ENCODE peak calls at places on chromosomes 11 and 22, in six cellular contexts. One of them, this sample, is unnamed.

GRCh38 chr11:110077866-110078325 is 15.3 kb upstream of the ZC3H12C start:
- DNase-seq in K562: no peak
- DNase-seq in HepG2: peak; percentile 13
- DNase-seq in H1: no peak
- DNase-seq in A549: no peak
- DNase-seq in GM12878: peak; percentile 86
- DNase-seq in this sample: no peak

GRCh38 chr11:15258433-15259350 is 144.0 kb downstream of the INSC start:
- DNase-seq in HepG2: peak; percentile 62
- DNase-seq in A549: peak; percentile 38
- DNase-seq in GM12878: no peak
- DNase-seq in K562: no peak
- DNase-seq in H1: no peak
- DNase-seq in this sample: no peak

GRCh38 chr22:26479043-26479791 is 4.4 kb downstream of the HPS4 start:
- DNase-seq in H1: no peak
- DNase-seq in A549: no peak
- DNase-seq in GM12878: no peak
- DNase-seq in HepG2: peak; percentile 31
- DNase-seq in K562: no peak
- DNase-seq in this sample: no peak

GRCh38 chr11:57407010-57407409 is 16.6 kb upstream of the PRG2 start:
- DNase-seq in GM12878: no peak
- DNase-seq in A549: no peak
- DNase-seq in HepG2: no peak
- DNase-seq in K562: no peak
- DNase-seq in H1: no peak
- DNase-seq in this sample: no peak

GRCh38 chr11:46367244-46367915 is 14.1 kb upstream of the MDK start:
- DNase-seq in K562: peak; percentile 57
- DNase-seq in H1: no peak
- DNase-seq in A549: no peak
- DNase-seq in GM12878: no peak
- DNase-seq in HepG2: peak; percentile 25
- DNase-seq in this sample: peak; percentile 87

GRCh38 chr11:115476463-115477286 is 27.5 kb downstream of the CADM1 start:
- DNase-seq in A549: no peak
- DNase-seq in K562: no peak
- DNase-seq in GM12878: no peak
- DNase-seq in H1: no peak
- DNase-seq in HepG2: no peak
- DNase-seq in this sample: no peak

GRCh38 chr11:78371221-78371899 is 46.3 kb downstream of the GAB2 start:
- DNase-seq in GM12878: no peak
- DNase-seq in HepG2: no peak
- DNase-seq in K562: no peak
- DNase-seq in A549: no peak
- DNase-seq in H1: no peak
- DNase-seq in this sample: no peak

GRCh38 chr11:114604886-114605285 is 9.3 kb upstream of the NXPE4 start:
- DNase-seq in GM12878: no peak
- DNase-seq in A549: no peak
- DNase-seq in K562: no peak
- DNase-seq in HepG2: no peak
- DNase-seq in H1: no peak
- DNase-seq in this sample: no peak

GRCh38 chr22:39152024-39152510 is 413 bp downstream of the CBX7 start:
- DNase-seq in GM12878: no peak
- DNase-seq in A549: no peak
- DNase-seq in H1: no peak
- DNase-seq in K562: no peak
- DNase-seq in HepG2: no peak
- DNase-seq in this sample: no peak

GRCh38 chr11:78560826-78561484 is 13.7 kb downstream of the NARS2 start:
- DNase-seq in K562: no peak
- DNase-seq in GM12878: no peak
- DNase-seq in A549: no peak
- DNase-seq in H1: no peak
- DNase-seq in HepG2: peak; percentile 71
- DNase-seq in this sample: no peak

GRCh38 chr11:3840289-3840869 is 380 bp downstream of the RHOG start:
- DNase-seq in GM12878: no peak
- DNase-seq in H1: no peak
- DNase-seq in HepG2: no peak
- DNase-seq in A549: no peak
- DNase-seq in K562: no peak
- DNase-seq in this sample: peak; percentile 60

GRCh38 chr11:44361883-44362282 is 51.9 kb upstream of the ALX4 start:
- DNase-seq in K562: no peak
- DNase-seq in GM12878: no peak
- DNase-seq in HepG2: no peak
- DNase-seq in H1: no peak
- DNase-seq in A549: no peak
- DNase-seq in this sample: no peak

GRCh38 chr22:17872491-17872890 is 98.2 kb upstream of the BID start:
- DNase-seq in A549: no peak
- DNase-seq in HepG2: no peak
- DNase-seq in H1: no peak
- DNase-seq in K562: peak; percentile 46
- DNase-seq in GM12878: no peak
- DNase-seq in this sample: no peak

GRCh38 chr11:67999201-67999629 is 4.7 kb downstream of the UNC93B1 start:
- DNase-seq in HepG2: no peak
- DNase-seq in K562: no peak
- DNase-seq in H1: no peak
- DNase-seq in GM12878: no peak
- DNase-seq in A549: no peak
- DNase-seq in this sample: peak; percentile 2
- TF ChIP-seq CHD2 in HepG2: no peak
- TF ChIP-seq CHD2 in K562: no peak
- TF ChIP-seq CHD2 in H1: no peak
- TF ChIP-seq CHD2 in GM12878: no peak
- TF ChIP-seq CHD2 in A549: no peak
- TF ChIP-seq CHD2 in this sample: no peak

GRCh38 chr22:19974233-19974861 is 32.7 kb upstream of the TXNRD2 start:
- DNase-seq in GM12878: no peak
- DNase-seq in HepG2: peak; percentile 75
- DNase-seq in H1: peak; percentile 86
- DNase-seq in A549: peak; percentile 57
- DNase-seq in K562: peak; percentile 98
- DNase-seq in this sample: peak; percentile 91
- TF ChIP-seq CHD2 in GM12878: no peak
- TF ChIP-seq CHD2 in HepG2: no peak
- TF ChIP-seq CHD2 in H1: no peak
- TF ChIP-seq CHD2 in A549: no peak
- TF ChIP-seq CHD2 in K562: peak; percentile 21
- TF ChIP-seq CHD2 in this sample: peak; percentile 18

DNA sequence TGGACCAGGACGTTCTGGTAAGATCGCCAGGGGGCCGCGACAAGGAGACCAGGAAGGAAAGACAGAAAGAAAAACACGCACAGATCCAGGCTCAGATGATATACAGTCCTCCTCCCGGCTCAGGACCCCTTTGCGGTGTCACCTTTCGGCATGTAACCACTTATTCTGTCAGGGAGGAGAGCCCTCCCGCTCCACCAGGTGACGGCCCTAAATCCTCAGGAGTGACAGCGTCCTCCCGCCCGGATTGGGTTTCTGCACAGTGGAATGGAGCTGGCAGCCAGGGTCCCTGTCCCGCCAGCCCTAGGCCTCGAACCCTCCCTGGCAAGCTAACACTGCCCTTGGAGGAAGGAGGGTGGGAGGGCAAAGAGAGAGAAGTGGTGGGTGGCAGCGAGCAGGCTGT is 24.3 kb upstream of the KCNQ1OT1 start:
- DNase-seq in A549: no peak
- DNase-seq in GM12878: no peak
- DNase-seq in H1: no peak
- DNase-seq in HepG2: no peak
- DNase-seq in K562: no peak
- DNase-seq in this sample: no peak
- TF ChIP-seq CHD2 in A549: no peak
- TF ChIP-seq CHD2 in GM12878: no peak
- TF ChIP-seq CHD2 in H1: no peak
- TF ChIP-seq CHD2 in HepG2: no peak
- TF ChIP-seq CHD2 in K562: no peak
- TF ChIP-seq CHD2 in this sample: no peak

GRCh38 chr11:69217276-69218105 is 61.8 kb downstream of the SMIM38 start:
- DNase-seq in A549: no peak
- DNase-seq in GM12878: no peak
- DNase-seq in HepG2: no peak
- DNase-seq in H1: no peak
- DNase-seq in K562: no peak
- DNase-seq in this sample: peak; percentile 64

GRCh38 chr11:69221086-69221485 is 65.4 kb downstream of the SMIM38 start:
- DNase-seq in HepG2: no peak
- DNase-seq in K562: no peak
- DNase-seq in GM12878: no peak
- DNase-seq in A549: no peak
- DNase-seq in H1: no peak
- DNase-seq in this sample: no peak

GRCh38 chr11:69218271-69218682 is 62.5 kb downstream of the SMIM38 start:
- DNase-seq in H1: no peak
- DNase-seq in K562: no peak
- DNase-seq in A549: no peak
- DNase-seq in GM12878: no peak
- DNase-seq in HepG2: no peak
- DNase-seq in this sample: no peak

GRCh38 chr11:69220581-69221051 is 64.9 kb downstream of the SMIM38 start:
- DNase-seq in GM12878: no peak
- DNase-seq in H1: no peak
- DNase-seq in HepG2: no peak
- DNase-seq in K562: no peak
- DNase-seq in A549: no peak
- DNase-seq in this sample: no peak

DNA sequence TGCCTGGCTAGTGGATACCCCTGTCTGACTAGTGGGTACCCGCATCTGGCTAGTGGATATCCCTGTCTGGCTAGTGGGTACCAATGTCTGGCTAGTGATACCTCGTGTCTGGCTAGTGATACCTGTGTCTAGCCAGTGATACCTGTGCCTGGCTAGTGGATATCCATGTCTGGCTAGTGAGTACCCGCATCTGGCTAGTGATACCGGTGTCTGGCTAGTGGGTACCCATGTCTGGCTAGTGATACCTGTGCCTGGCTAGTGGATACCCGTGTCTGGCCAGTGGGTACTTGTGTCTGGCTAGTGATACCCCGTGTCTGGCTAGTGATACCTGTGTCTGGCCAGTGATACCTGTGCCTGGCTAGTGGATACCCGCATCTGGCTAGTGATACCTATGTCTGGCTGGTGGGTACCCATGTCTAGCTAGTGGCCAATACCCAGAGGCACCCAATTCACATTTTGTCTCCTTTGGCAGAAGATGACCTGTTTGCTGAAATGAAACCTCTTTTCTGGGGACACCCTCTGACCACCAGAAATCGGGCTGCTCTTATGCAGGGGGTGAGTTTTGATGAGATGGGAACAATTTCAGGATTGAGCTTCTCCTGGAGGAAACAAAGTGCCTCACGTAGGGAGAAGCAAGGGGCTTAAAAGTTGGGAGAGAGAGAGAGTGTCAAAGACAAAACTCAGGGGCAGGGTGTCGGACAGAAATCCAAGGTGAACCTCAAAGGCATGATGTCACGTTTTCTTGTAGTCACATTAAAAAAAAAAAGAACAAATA is 63.4 kb downstream of the SMIM38 start:
- DNase-seq in H1: no peak
- DNase-seq in A549: no peak
- DNase-seq in GM12878: no peak
- DNase-seq in HepG2: no peak
- DNase-seq in K562: no peak
- DNase-seq in this sample: no peak
- TF ChIP-seq CHD2 in H1: no peak
- TF ChIP-seq CHD2 in A549: no peak
- TF ChIP-seq CHD2 in GM12878: no peak
- TF ChIP-seq CHD2 in HepG2: no peak
- TF ChIP-seq CHD2 in K562: no peak
- TF ChIP-seq CHD2 in this sample: no peak

GRCh38 chr22:49532831-49533802 is 294.6 kb downstream of the BRD1 start:
- DNase-seq in GM12878: no peak
- DNase-seq in H1: no peak
- DNase-seq in A549: no peak
- DNase-seq in HepG2: no peak
- DNase-seq in K562: no peak
- DNase-seq in this sample: no peak
- TF ChIP-seq CHD2 in GM12878: no peak
- TF ChIP-seq CHD2 in H1: no peak
- TF ChIP-seq CHD2 in A549: no peak
- TF ChIP-seq CHD2 in HepG2: no peak
- TF ChIP-seq CHD2 in K562: no peak
- TF ChIP-seq CHD2 in this sample: no peak

DNA sequence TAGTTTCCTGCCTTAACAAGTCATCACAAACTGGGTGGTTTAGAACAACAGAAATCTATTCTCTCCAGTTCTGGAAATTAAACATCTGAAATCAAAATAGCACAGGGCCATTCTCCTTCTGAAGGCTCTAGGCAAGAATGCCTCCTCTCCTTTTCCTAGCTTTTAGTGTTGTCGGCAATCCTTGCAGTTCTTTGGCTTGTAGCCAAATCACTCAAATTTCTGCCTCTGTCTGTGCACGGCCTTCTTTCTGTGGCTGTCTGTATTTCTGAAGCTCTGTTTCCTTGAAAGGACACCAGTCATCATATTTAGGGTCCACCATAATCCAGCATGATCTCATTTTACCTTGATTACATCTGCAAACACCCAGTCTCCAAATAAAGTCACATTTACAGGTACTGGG is 795.5 kb downstream of the METTL15 start:
- DNase-seq in HepG2: no peak
- DNase-seq in GM12878: no peak
- DNase-seq in A549: no peak
- DNase-seq in K562: no peak
- DNase-seq in H1: no peak
- DNase-seq in this sample: no peak
- TF ChIP-seq CHD2 in HepG2: no peak
- TF ChIP-seq CHD2 in GM12878: no peak
- TF ChIP-seq CHD2 in A549: no peak
- TF ChIP-seq CHD2 in K562: no peak
- TF ChIP-seq CHD2 in H1: no peak
- TF ChIP-seq CHD2 in this sample: no peak

DNA sequence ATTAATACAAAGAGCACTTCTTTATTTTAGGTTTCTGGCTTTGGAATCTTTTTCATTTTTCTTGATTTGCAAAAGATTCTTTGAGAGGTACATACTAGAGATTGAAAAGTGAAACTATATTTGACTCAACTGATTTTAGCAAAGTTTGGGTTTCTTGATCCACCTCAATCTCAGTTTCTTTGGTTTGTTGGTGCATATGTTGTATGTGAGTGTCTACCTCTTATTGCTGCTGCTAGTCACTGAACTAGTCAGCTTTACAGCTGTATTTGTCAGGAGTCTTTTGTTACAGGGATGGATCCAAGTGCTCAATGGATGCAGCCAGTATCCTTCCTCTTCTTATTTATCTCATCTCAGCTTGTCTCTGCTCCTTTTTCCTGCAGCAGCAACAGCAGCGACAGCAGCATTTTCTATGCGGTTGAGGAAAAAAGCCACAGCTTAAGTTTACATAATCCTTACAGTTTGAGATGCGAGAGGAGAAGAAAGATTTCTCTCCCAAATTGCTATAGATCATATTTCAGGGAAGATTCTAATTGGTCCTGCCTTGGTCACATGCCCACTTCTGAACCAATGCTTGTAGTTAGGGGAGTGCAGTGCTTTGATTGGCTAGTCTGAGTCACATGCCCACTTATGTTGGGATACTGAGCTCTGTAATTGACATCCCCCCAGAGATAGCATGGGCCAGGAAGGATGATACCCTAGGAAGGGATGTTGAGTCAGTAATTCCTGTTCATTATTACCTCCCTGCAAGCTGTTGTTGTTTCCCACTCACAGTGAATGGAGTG is 10.0 kb upstream of the ZNRF3 start:
- DNase-seq in H1: no peak
- DNase-seq in GM12878: no peak
- DNase-seq in HepG2: no peak
- DNase-seq in K562: peak; percentile 47
- DNase-seq in A549: no peak
- DNase-seq in this sample: peak; percentile 23
- TF ChIP-seq CHD2 in H1: no peak
- TF ChIP-seq CHD2 in GM12878: no peak
- TF ChIP-seq CHD2 in HepG2: no peak
- TF ChIP-seq CHD2 in K562: no peak
- TF ChIP-seq CHD2 in A549: no peak
- TF ChIP-seq CHD2 in this sample: no peak

This sample was measured in SK-N-SH.